ENCODE peak calls at places on chromosomes 2 and 18, in eight cellular contexts. C is CD4-positive, CD25-positive, alpha-beta regulatory T cell; A is GM04504; U is NCI-H1105 treated with DMSO at 0.1 percent for 48 hours; V is tibial artery; Y is amniotic epithelial cell; T is Peyer's patch; P is upper lobe of right lung. K is an unnamed sample.

GRCh38 chr2:234172066-234172465 is 121.6 kb downstream of the SPP2 start:
- DNase-seq in C (no peak), A (no peak), U (no peak), V (no peak), Y (no peak), T (no peak), P (no peak), K (no peak)

GRCh38 chr2:41294331-41294730 is 753.5 kb upstream of the PKDCC start:
- DNase-seq in C (no peak), A (no peak), U (no peak), V (no peak), Y (peak), T (no peak), P (no peak), K (no peak)

GRCh38 chr18:23401400-23402347 is 51.4 kb upstream of the RIOK3 start:
- DNase-seq in C (no peak), A (no peak), U (no peak), V (no peak), Y (peak), T (peak), P (peak), K (no peak)

GRCh38 chr2:140667203-140667602 is 1463.6 kb downstream of the LRP1B start:
- DNase-seq in C (no peak), A (no peak), U (no peak), V (no peak), Y (no peak), T (no peak), P (no peak), K (no peak)

GRCh38 chr18:42574871-42575270 is 540.6 kb downstream of the RIT2 start:
- DNase-seq in C (no peak), A (no peak), U (peak), V (no peak), Y (no peak), T (no peak), P (no peak), K (no peak)

GRCh38 chr2:46915281-46915810 is at the start of gene MCFD2:
- DNase-seq in C (no peak), A (no peak), U (no peak), V (peak), Y (no peak), T (no peak), P (peak), K (peak)

GRCh38 chr2:112055833-112056625 is 960 bp downstream of the TMEM87B start:
- DNase-seq in C (no peak), A (peak), U (peak), V (peak), Y (peak), T (no peak), P (peak), K (no peak)

GRCh38 chr2:223870840-223871618 is 33.6 kb upstream of the AP1S3 start:
- DNase-seq in C (no peak), A (peak), U (no peak), V (no peak), Y (peak), T (no peak), P (no peak), K (no peak)

GRCh38 chr2:152098798-152099654 is at the start of gene CACNB4:
- DNase-seq in C (no peak), A (no peak), U (peak), V (peak), Y (peak), T (no peak), P (peak), K (no peak)

GRCh38 chr2:40072442-40073232 is 293.6 kb upstream of the THUMPD2 start:
- DNase-seq in C (no peak), A (no peak), U (no peak), V (no peak), Y (peak), T (no peak), P (peak), K (no peak)

GRCh38 chr18:56575819-56576663 is 62.4 kb downstream of the TXNL1 start:
- DNase-seq in C (no peak), A (no peak), U (peak), V (no peak), Y (peak), T (no peak), P (no peak), K (no peak)

GRCh38 chr2:167914969-167915368 is 332.4 kb downstream of the STK39 start:
- DNase-seq in C (no peak), A (no peak), U (no peak), V (no peak), Y (no peak), T (no peak), P (no peak), K (no peak)

GRCh38 chr2:219636941-219637841 is 9.8 kb downstream of the SLC4A3 start:
- DNase-seq in C (no peak), A (no peak), U (no peak), V (peak), Y (no peak), T (no peak), P (no peak), K (no peak)

GRCh38 chr2:128832946-128833560 is 514.4 kb upstream of the HS6ST1 start:
- DNase-seq in C (no peak), A (no peak), U (no peak), V (no peak), Y (no peak), T (no peak), P (no peak), K (no peak)

GRCh38 chr2:20682166-20682565 is 15.2 kb downstream of the GDF7 start:
- DNase-seq in C (no peak), A (no peak), U (no peak), V (no peak), Y (no peak), T (peak), P (no peak), K (no peak)

GRCh38 chr2:205188516-205189138 is 493.7 kb upstream of the NRP2 start:
- DNase-seq in C (no peak), A (peak), U (peak), V (peak), Y (peak), T (no peak), P (no peak), K (no peak)

GRCh38 chr2:29281585-29281984 is 166.4 kb downstream of the CLIP4 start:
- DNase-seq in C (no peak), A (no peak), U (peak), V (no peak), Y (peak), T (no peak), P (no peak), K (no peak)

GRCh38 chr2:101811226-101812015 is 113.9 kb downstream of the MAP4K4 start:
- DNase-seq in C (no peak), A (no peak), U (peak), V (no peak), Y (no peak), T (no peak), P (no peak), K (no peak)

GRCh38 chr2:146363731-146364130 is 1481.1 kb upstream of the ACVR2A start:
- DNase-seq in C (no peak), A (no peak), U (no peak), V (no peak), Y (peak), T (no peak), P (no peak), K (no peak)

GRCh38 chr2:60530228-60530627 is 23.2 kb downstream of the BCL11A start:
- DNase-seq in C (no peak), A (no peak), U (peak), V (no peak), Y (no peak), T (peak), P (no peak), K (no peak)

GRCh38 chr18:23992119-23992940 is 22.2 kb upstream of the TTC39C start:
- DNase-seq in C (peak), A (no peak), U (peak), V (no peak), Y (peak), T (no peak), P (no peak), K (no peak)

GRCh38 chr2:98764499-98764898 is 33.6 kb upstream of the MGAT4A start:
- DNase-seq in C (no peak), A (no peak), U (no peak), V (no peak), Y (no peak), T (no peak), P (no peak), K (no peak)

GRCh38 chr2:25161055-25161781 is 7.2 kb downstream of the POMC start:
- DNase-seq in C (peak), A (no peak), U (no peak), V (no peak), Y (peak), T (peak), P (peak), K (peak)

GRCh38 chr2:24209389-24210105 is 34.7 kb downstream of the FAM228A start:
- DNase-seq in C (no peak), A (no peak), U (no peak), V (no peak), Y (no peak), T (no peak), P (no peak), K (no peak)

GRCh38 chr2:240287011-240287410 is 146.6 kb upstream of the OTOS start:
- DNase-seq in C (no peak), A (no peak), U (no peak), V (no peak), Y (no peak), T (peak), P (no peak), K (no peak)

GRCh38 chr2:74597456-74597855 is 42.9 kb downstream of the DOK1 start:
- DNase-seq in C (no peak), A (no peak), U (peak), V (no peak), Y (no peak), T (no peak), P (no peak), K (no peak)

GRCh38 chr2:189179607-189179979 is at the start of gene COL5A2:
- DNase-seq in C (no peak), A (peak), U (no peak), V (peak), Y (peak), T (no peak), P (no peak), K (no peak)

GRCh38 chr2:196233033-196233807 is 61.8 kb upstream of the STK17B start:
- DNase-seq in C (no peak), A (no peak), U (no peak), V (peak), Y (peak), T (no peak), P (no peak), K (no peak)

GRCh38 chr2:54763636-54764291 is 40.3 kb downstream of the EML6 start:
- DNase-seq in C (no peak), A (no peak), U (no peak), V (no peak), Y (no peak), T (no peak), P (no peak), K (no peak)

GRCh38 chr2:238250896-238251295 is 11.1 kb upstream of the HES6 start:
- DNase-seq in C (no peak), A (no peak), U (no peak), V (no peak), Y (no peak), T (no peak), P (no peak), K (no peak)

GRCh38 chr2:162243305-162243693 is at the start of gene FAP:
- DNase-seq in C (no peak), A (peak), U (no peak), V (peak), Y (peak), T (no peak), P (no peak), K (no peak)

GRCh38 chr2:156399224-156399949 is 36.8 kb upstream of the GPD2 start:
- DNase-seq in C (no peak), A (no peak), U (peak), V (no peak), Y (peak), T (no peak), P (peak), K (no peak)

GRCh38 chr18:62453864-62454263 is 69.0 kb upstream of the ZCCHC2 start:
- DNase-seq in C (no peak), A (no peak), U (no peak), V (no peak), Y (no peak), T (no peak), P (no peak), K (no peak)

GRCh38 chr2:73970850-73971471 is 13.7 kb upstream of the TET3 start:
- DNase-seq in C (peak), A (no peak), U (no peak), V (peak), Y (peak), T (peak), P (peak), K (no peak)

GRCh38 chr2:1673160-1673944 is 71.0 kb downstream of the PXDN start:
- DNase-seq in C (no peak), A (no peak), U (no peak), V (no peak), Y (no peak), T (no peak), P (no peak), K (no peak)

GRCh38 chr2:15038373-15039364 is 406.2 kb downstream of the LRATD1 start:
- DNase-seq in C (no peak), A (no peak), U (no peak), V (no peak), Y (no peak), T (no peak), P (no peak), K (no peak)

GRCh38 chr2:241312082-241312481 is 3.4 kb downstream of the HDLBP start:
- DNase-seq in C (no peak), A (peak), U (no peak), V (no peak), Y (peak), T (no peak), P (no peak), K (no peak)

GRCh38 chr18:25134858-25135257 is 217.1 kb downstream of the ZNF521 start:
- DNase-seq in C (no peak), A (no peak), U (no peak), V (no peak), Y (no peak), T (no peak), P (no peak), K (no peak)

GRCh38 chr2:157336137-157336721 is 10.6 kb upstream of the ERMN start:
- DNase-seq in C (peak), A (no peak), U (peak), V (peak), Y (peak), T (no peak), P (no peak), K (no peak)

K was measured in stimulated activated CD4-positive, alpha-beta T cell treated with anti-CD3 and anti-CD28 coated beads, Interleukin-15, amount 100 ng/mL, for 1 hour.